ENCODE peak calls at places on chromosomes 12 and 14, in ten cellular contexts. One of them, this sample, is unnamed.
A peak's percentile ranks its signal among the peaks of the same experiment; 100 is the strongest.

GRCh38 chr12:7970475-7971252 is 34.7 kb upstream of the SLC2A3 start:
- DNase-seq in tibial nerve: peak; percentile 70
- DNase-seq in neuronal stem cell: peak; percentile 90
- DNase-seq in HCT116: peak; percentile 61
- DNase-seq in CD8-positive, alpha-beta T cell: peak; percentile 88
- DNase-seq in esophagus squamous epithelium: peak; percentile 22
- DNase-seq in breast epithelium: peak; percentile 73
- DNase-seq in Caco-2: peak; percentile 99
- DNase-seq in Karpas-422: peak; percentile 75
- DNase-seq in A549: peak; percentile 95
- DNase-seq in this sample: peak; percentile 87

GRCh38 chr14:51396222-51396815 is 156.3 kb downstream of the TMX1 start:
- DNase-seq in CD8-positive, alpha-beta T cell: no peak
- DNase-seq in tibial nerve: no peak
- DNase-seq in A549: peak; percentile 74
- DNase-seq in neuronal stem cell: no peak
- DNase-seq in Karpas-422: no peak
- DNase-seq in esophagus squamous epithelium: no peak
- DNase-seq in breast epithelium: peak; percentile 46
- DNase-seq in HCT116: no peak
- DNase-seq in Caco-2: no peak
- DNase-seq in this sample: no peak

GRCh38 chr12:30569426-30569825 is 126.2 kb downstream of the IPO8 start:
- DNase-seq in HCT116: no peak
- DNase-seq in esophagus squamous epithelium: no peak
- DNase-seq in A549: no peak
- DNase-seq in Caco-2: no peak
- DNase-seq in Karpas-422: no peak
- DNase-seq in breast epithelium: no peak
- DNase-seq in CD8-positive, alpha-beta T cell: no peak
- DNase-seq in neuronal stem cell: no peak
- DNase-seq in tibial nerve: no peak
- DNase-seq in this sample: no peak

GRCh38 chr12:110846615-110847566 is at the start of gene CCDC63:
- DNase-seq in neuronal stem cell: peak; percentile 65
- DNase-seq in esophagus squamous epithelium: no peak
- DNase-seq in Karpas-422: peak; percentile 40
- DNase-seq in Caco-2: peak; percentile 73
- DNase-seq in HCT116: peak; percentile 68
- DNase-seq in CD8-positive, alpha-beta T cell: peak; percentile 61
- DNase-seq in breast epithelium: no peak
- DNase-seq in A549: peak; percentile 75
- DNase-seq in tibial nerve: peak; percentile 20
- DNase-seq in this sample: peak; percentile 71

GRCh38 chr14:69460093-69460701 is 24.3 kb upstream of the PLEKHD1 start:
- DNase-seq in CD8-positive, alpha-beta T cell: peak; percentile 57
- DNase-seq in neuronal stem cell: no peak
- DNase-seq in Karpas-422: peak; percentile 91
- DNase-seq in breast epithelium: peak; percentile 51
- DNase-seq in esophagus squamous epithelium: no peak
- DNase-seq in tibial nerve: peak; percentile 23
- DNase-seq in HCT116: peak; percentile 63
- DNase-seq in Caco-2: peak; percentile 66
- DNase-seq in A549: peak; percentile 85
- DNase-seq in this sample: peak; percentile 77

GRCh38 chr12:63068857-63069442 is 82.1 kb downstream of the AVPR1A start:
- DNase-seq in Caco-2: peak; percentile 39
- DNase-seq in HCT116: peak; percentile 55
- DNase-seq in CD8-positive, alpha-beta T cell: no peak
- DNase-seq in esophagus squamous epithelium: no peak
- DNase-seq in tibial nerve: no peak
- DNase-seq in breast epithelium: no peak
- DNase-seq in Karpas-422: peak; percentile 71
- DNase-seq in neuronal stem cell: peak; percentile 35
- DNase-seq in A549: peak; percentile 71
- DNase-seq in this sample: no peak

GRCh38 chr14:33834956-33835655 is 115.8 kb downstream of the EGLN3 start:
- DNase-seq in esophagus squamous epithelium: no peak
- DNase-seq in tibial nerve: no peak
- DNase-seq in A549: no peak
- DNase-seq in Karpas-422: no peak
- DNase-seq in Caco-2: no peak
- DNase-seq in HCT116: no peak
- DNase-seq in CD8-positive, alpha-beta T cell: no peak
- DNase-seq in breast epithelium: no peak
- DNase-seq in neuronal stem cell: no peak
- DNase-seq in this sample: no peak

GRCh38 chr12:2284857-2285256 is 232.1 kb downstream of the CACNA1C start:
- DNase-seq in HCT116: peak; percentile 37
- DNase-seq in Caco-2: peak; percentile 83
- DNase-seq in Karpas-422: peak; percentile 81
- DNase-seq in A549: peak; percentile 50
- DNase-seq in tibial nerve: peak; percentile 52
- DNase-seq in neuronal stem cell: peak; percentile 59
- DNase-seq in breast epithelium: peak; percentile 52
- DNase-seq in CD8-positive, alpha-beta T cell: no peak
- DNase-seq in esophagus squamous epithelium: no peak
- DNase-seq in this sample: peak; percentile 72

GRCh38 chr12:5232826-5233500 is 189.3 kb downstream of the KCNA5 start:
- DNase-seq in HCT116: no peak
- DNase-seq in Caco-2: no peak
- DNase-seq in CD8-positive, alpha-beta T cell: no peak
- DNase-seq in tibial nerve: no peak
- DNase-seq in esophagus squamous epithelium: no peak
- DNase-seq in Karpas-422: no peak
- DNase-seq in breast epithelium: no peak
- DNase-seq in neuronal stem cell: no peak
- DNase-seq in A549: no peak
- DNase-seq in this sample: no peak

GRCh38 chr14:29320261-29320660 is 553.7 kb downstream of the FOXG1 start:
- DNase-seq in HCT116: no peak
- DNase-seq in CD8-positive, alpha-beta T cell: no peak
- DNase-seq in Karpas-422: no peak
- DNase-seq in neuronal stem cell: no peak
- DNase-seq in tibial nerve: no peak
- DNase-seq in A549: no peak
- DNase-seq in esophagus squamous epithelium: no peak
- DNase-seq in Caco-2: no peak
- DNase-seq in breast epithelium: no peak
- DNase-seq in this sample: no peak

GRCh38 chr12:73514672-73515071 is 1023.0 kb upstream of the ATXN7L3B start:
- DNase-seq in esophagus squamous epithelium: no peak
- DNase-seq in breast epithelium: no peak
- DNase-seq in CD8-positive, alpha-beta T cell: no peak
- DNase-seq in neuronal stem cell: no peak
- DNase-seq in Caco-2: peak; percentile 26
- DNase-seq in tibial nerve: no peak
- DNase-seq in A549: peak; percentile 6
- DNase-seq in HCT116: peak; percentile 8
- DNase-seq in Karpas-422: no peak
- DNase-seq in this sample: no peak

GRCh38 chr14:51182166-51182565 is 57.9 kb upstream of the TMX1 start:
- DNase-seq in neuronal stem cell: no peak
- DNase-seq in Caco-2: no peak
- DNase-seq in esophagus squamous epithelium: no peak
- DNase-seq in tibial nerve: no peak
- DNase-seq in Karpas-422: no peak
- DNase-seq in HCT116: no peak
- DNase-seq in breast epithelium: no peak
- DNase-seq in A549: peak; percentile 4
- DNase-seq in CD8-positive, alpha-beta T cell: no peak
- DNase-seq in this sample: no peak

GRCh38 chr14:46769292-46769691 is 117.7 kb upstream of the RPL10L start:
- DNase-seq in A549: no peak
- DNase-seq in esophagus squamous epithelium: no peak
- DNase-seq in HCT116: no peak
- DNase-seq in tibial nerve: no peak
- DNase-seq in Karpas-422: no peak
- DNase-seq in neuronal stem cell: no peak
- DNase-seq in Caco-2: no peak
- DNase-seq in CD8-positive, alpha-beta T cell: no peak
- DNase-seq in breast epithelium: no peak
- DNase-seq in this sample: no peak

GRCh38 chr12:68865399-68866154 is 57.6 kb downstream of the MDM2 start:
- DNase-seq in Karpas-422: no peak
- DNase-seq in A549: no peak
- DNase-seq in Caco-2: no peak
- DNase-seq in CD8-positive, alpha-beta T cell: no peak
- DNase-seq in tibial nerve: no peak
- DNase-seq in neuronal stem cell: no peak
- DNase-seq in breast epithelium: no peak
- DNase-seq in HCT116: no peak
- DNase-seq in esophagus squamous epithelium: no peak
- DNase-seq in this sample: no peak

GRCh38 chr12:68868043-68868790 is 60.2 kb downstream of the MDM2 start:
- DNase-seq in neuronal stem cell: no peak
- DNase-seq in A549: no peak
- DNase-seq in CD8-positive, alpha-beta T cell: no peak
- DNase-seq in breast epithelium: no peak
- DNase-seq in HCT116: no peak
- DNase-seq in esophagus squamous epithelium: no peak
- DNase-seq in Caco-2: no peak
- DNase-seq in tibial nerve: no peak
- DNase-seq in Karpas-422: no peak
- DNase-seq in this sample: no peak

GRCh38 chr12:68870443-68870842 is 62.5 kb downstream of the MDM2 start:
- DNase-seq in neuronal stem cell: no peak
- DNase-seq in Karpas-422: no peak
- DNase-seq in A549: no peak
- DNase-seq in HCT116: no peak
- DNase-seq in tibial nerve: no peak
- DNase-seq in breast epithelium: no peak
- DNase-seq in Caco-2: no peak
- DNase-seq in esophagus squamous epithelium: no peak
- DNase-seq in CD8-positive, alpha-beta T cell: no peak
- DNase-seq in this sample: no peak

GRCh38 chr12:68870011-68870410 is 62.0 kb downstream of the MDM2 start:
- DNase-seq in HCT116: no peak
- DNase-seq in esophagus squamous epithelium: no peak
- DNase-seq in Caco-2: no peak
- DNase-seq in Karpas-422: no peak
- DNase-seq in neuronal stem cell: no peak
- DNase-seq in A549: no peak
- DNase-seq in tibial nerve: no peak
- DNase-seq in CD8-positive, alpha-beta T cell: no peak
- DNase-seq in breast epithelium: no peak
- DNase-seq in this sample: no peak

DNA sequence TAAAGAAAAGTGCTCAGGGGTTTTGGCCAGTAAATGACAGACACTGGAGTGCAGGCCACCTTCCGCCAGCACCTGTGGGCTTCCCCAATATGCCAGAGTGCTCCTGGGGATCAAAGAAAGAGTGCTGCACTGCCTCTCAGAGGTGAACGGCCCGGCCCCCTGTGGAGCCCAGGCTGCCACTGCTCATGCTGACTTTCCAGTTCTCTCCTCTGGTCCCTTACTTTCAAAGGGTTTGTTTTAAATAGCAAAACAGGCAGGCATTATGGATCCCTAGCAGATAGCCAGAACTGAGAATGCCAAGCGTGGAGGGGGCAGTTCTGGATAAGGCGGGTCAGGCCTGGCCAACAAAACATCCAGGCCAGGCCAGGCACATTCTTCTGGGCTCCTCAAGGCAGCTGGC is 59.6 kb downstream of the MDM2 start:
- DNase-seq in esophagus squamous epithelium: no peak
- DNase-seq in tibial nerve: no peak
- DNase-seq in breast epithelium: no peak
- DNase-seq in CD8-positive, alpha-beta T cell: no peak
- DNase-seq in Karpas-422: no peak
- DNase-seq in Caco-2: no peak
- DNase-seq in HCT116: no peak
- DNase-seq in neuronal stem cell: no peak
- DNase-seq in A549: no peak
- DNase-seq in this sample: no peak
- H3K4me1 ChIP-seq in esophagus squamous epithelium: peaks cover 13% of the 10 kb centered on the region
- H3K4me1 ChIP-seq in tibial nerve: no peaks in the 10 kb centered on the region
- H3K4me1 ChIP-seq in breast epithelium: no peaks in the 10 kb centered on the region
- H3K4me1 ChIP-seq in CD8-positive, alpha-beta T cell: no peaks in the 10 kb centered on the region
- H3K4me1 ChIP-seq in Karpas-422: no peaks in the 10 kb centered on the region
- H3K4me1 ChIP-seq in Caco-2: no peaks in the 10 kb centered on the region
- H3K4me1 ChIP-seq in HCT116: no peaks in the 10 kb centered on the region
- H3K4me1 ChIP-seq in neuronal stem cell: no peaks in the 10 kb centered on the region
- H3K4me1 ChIP-seq in A549: no peaks in the 10 kb centered on the region
- H3K4me1 ChIP-seq in this sample: no peaks in the 10 kb centered on the region

GRCh38 chr12:4032906-4033628 is 159.9 kb upstream of the PARP11 start:
- DNase-seq in breast epithelium: peak; percentile 29
- DNase-seq in Karpas-422: no peak
- DNase-seq in Caco-2: peak; percentile 50
- DNase-seq in A549: no peak
- DNase-seq in esophagus squamous epithelium: no peak
- DNase-seq in CD8-positive, alpha-beta T cell: no peak
- DNase-seq in neuronal stem cell: no peak
- DNase-seq in tibial nerve: no peak
- DNase-seq in HCT116: no peak
- DNase-seq in this sample: no peak
- H3K4me3 ChIP-seq in breast epithelium: no peak overlapping the region
- H3K4me3 ChIP-seq in Karpas-422: no peak overlapping the region
- H3K4me3 ChIP-seq in Caco-2: no peak overlapping the region
- H3K4me3 ChIP-seq in A549: no peak overlapping the region
- H3K4me3 ChIP-seq in esophagus squamous epithelium: no peak overlapping the region
- H3K4me3 ChIP-seq in CD8-positive, alpha-beta T cell: no peak overlapping the region
- H3K4me3 ChIP-seq in neuronal stem cell: no peak overlapping the region
- H3K4me3 ChIP-seq in tibial nerve: no peak overlapping the region
- H3K4me3 ChIP-seq in HCT116: no peak overlapping the region
- H3K4me3 ChIP-seq in this sample: no peak overlapping the region

DNA sequence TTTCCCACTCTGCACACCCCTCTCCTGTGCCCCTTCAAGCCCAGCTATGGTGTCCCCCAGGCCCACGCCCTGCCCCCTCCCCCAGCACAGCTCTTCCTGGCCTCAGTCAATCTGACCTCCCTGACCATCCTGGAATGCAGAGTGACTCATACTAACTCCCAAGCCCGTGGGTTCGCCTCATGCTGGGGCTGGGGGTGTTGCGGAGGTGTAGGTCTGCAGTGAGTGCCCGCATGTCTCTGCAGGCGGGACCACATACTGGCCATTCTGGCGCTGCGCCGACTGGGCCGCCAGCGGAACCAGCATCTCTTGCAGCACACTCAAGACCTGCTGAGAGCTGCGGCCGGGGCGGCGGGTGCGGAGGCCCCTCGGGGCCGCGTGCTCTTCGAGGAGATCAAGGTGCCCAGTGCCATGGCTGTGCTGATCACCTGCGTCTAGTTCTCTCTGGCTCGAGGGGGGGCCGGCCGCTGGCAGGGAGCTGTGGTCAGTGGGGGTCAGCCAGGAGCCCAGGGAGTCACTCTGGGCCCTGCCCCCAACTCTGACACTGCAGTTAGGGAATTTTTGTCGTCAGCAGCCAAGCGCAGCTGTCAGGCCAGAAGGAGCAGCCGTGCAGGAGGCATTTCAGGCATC is 13.4 kb upstream of the TNFAIP2 start:
- DNase-seq in neuronal stem cell: no peak
- DNase-seq in CD8-positive, alpha-beta T cell: no peak
- DNase-seq in breast epithelium: no peak
- DNase-seq in esophagus squamous epithelium: no peak
- DNase-seq in Caco-2: peak; percentile 43
- DNase-seq in Karpas-422: no peak
- DNase-seq in A549: peak; percentile 91
- DNase-seq in HCT116: peak; percentile 50
- DNase-seq in tibial nerve: no peak
- DNase-seq in this sample: no peak
- H3K4me1 ChIP-seq in neuronal stem cell: peaks cover 17% of the 10 kb centered on the region
- H3K4me1 ChIP-seq in CD8-positive, alpha-beta T cell: no peaks in the 10 kb centered on the region
- H3K4me1 ChIP-seq in breast epithelium: peaks cover 14% of the 10 kb centered on the region
- H3K4me1 ChIP-seq in esophagus squamous epithelium: peaks cover 70% of the 10 kb centered on the region
- H3K4me1 ChIP-seq in Caco-2: peaks cover 28% of the 10 kb centered on the region
- H3K4me1 ChIP-seq in Karpas-422: peaks cover 45% of the 10 kb centered on the region
- H3K4me1 ChIP-seq in A549: peaks cover 89% of the 10 kb centered on the region
- H3K4me1 ChIP-seq in HCT116: peaks cover 62% of the 10 kb centered on the region
- H3K4me1 ChIP-seq in tibial nerve: no peaks in the 10 kb centered on the region
- H3K4me1 ChIP-seq in this sample: peaks cover 20% of the 10 kb centered on the region

GRCh38 chr14:61178226-61179060 is 102.7 kb downstream of the TMEM30B start:
- DNase-seq in Karpas-422: no peak
- DNase-seq in neuronal stem cell: no peak
- DNase-seq in esophagus squamous epithelium: no peak
- DNase-seq in HCT116: peak; percentile 83
- DNase-seq in breast epithelium: peak; percentile 53
- DNase-seq in CD8-positive, alpha-beta T cell: no peak
- DNase-seq in tibial nerve: no peak
- DNase-seq in A549: peak; percentile 87
- DNase-seq in Caco-2: no peak
- DNase-seq in this sample: peak; percentile 36
- H3K4me3 ChIP-seq in Karpas-422: no peak overlapping the region
- H3K4me3 ChIP-seq in neuronal stem cell: no peak overlapping the region
- H3K4me3 ChIP-seq in esophagus squamous epithelium: no peak overlapping the region
- H3K4me3 ChIP-seq in HCT116: peak overlapping the region; percentile 45
- H3K4me3 ChIP-seq in breast epithelium: no peak overlapping the region
- H3K4me3 ChIP-seq in CD8-positive, alpha-beta T cell: no peak overlapping the region
- H3K4me3 ChIP-seq in tibial nerve: no peak overlapping the region
- H3K4me3 ChIP-seq in A549: no peak overlapping the region
- H3K4me3 ChIP-seq in Caco-2: no peak overlapping the region
- H3K4me3 ChIP-seq in this sample: no peak overlapping the region

This sample was measured in tibial artery.